ENCODE peak calls at places on chromosomes 5 and 9, in four cellular contexts. One of them, this sample, is unnamed.

GRCh38 chr5:74183041-74183440 is 457.5 kb downstream of the ENC1 start:
- DNase-seq in WTC11: no peak
- DNase-seq in HepG2: no peak
- DNase-seq in A549: no peak
- DNase-seq in this sample: no peak

GRCh38 chr9:85600675-85601263 is 141.0 kb downstream of the AGTPBP1 start:
- DNase-seq in WTC11: peak; percentile 69
- DNase-seq in A549: no peak
- DNase-seq in HepG2: no peak
- DNase-seq in this sample: no peak

GRCh38 chr5:137647401-137647800 is 88.5 kb downstream of the KLHL3 start:
- DNase-seq in WTC11: no peak
- DNase-seq in A549: no peak
- DNase-seq in HepG2: no peak
- DNase-seq in this sample: no peak

GRCh38 chr5:123528878-123529277 is 16.9 kb downstream of the CSNK1G3 start:
- DNase-seq in WTC11: no peak
- DNase-seq in A549: no peak
- DNase-seq in HepG2: no peak
- DNase-seq in this sample: no peak

GRCh38 chr5:7856855-7857254 is 5.9 kb upstream of the CFAP90 start:
- DNase-seq in A549: no peak
- DNase-seq in HepG2: peak; percentile 38
- DNase-seq in WTC11: peak; percentile 56
- DNase-seq in this sample: peak; percentile 34

GRCh38 chr5:78552729-78553341 is 95.7 kb downstream of the LHFPL2 start:
- DNase-seq in HepG2: no peak
- DNase-seq in A549: no peak
- DNase-seq in WTC11: no peak
- DNase-seq in this sample: no peak

GRCh38 chr5:10056228-10056760 is 193.4 kb downstream of the ATPSCKMT start:
- DNase-seq in A549: no peak
- DNase-seq in WTC11: no peak
- DNase-seq in HepG2: no peak
- DNase-seq in this sample: no peak

GRCh38 chr5:132176987-132177386 is 50.7 kb downstream of the P4HA2 start:
- DNase-seq in HepG2: no peak
- DNase-seq in A549: no peak
- DNase-seq in WTC11: no peak
- DNase-seq in this sample: no peak

GRCh38 chr5:4104831-4105597 is 509.4 kb downstream of the IRX1 start:
- DNase-seq in HepG2: no peak
- DNase-seq in WTC11: no peak
- DNase-seq in A549: no peak
- DNase-seq in this sample: no peak

GRCh38 chr9:96556701-96557461 is 62.8 kb downstream of the CDC14B start:
- DNase-seq in A549: no peak
- DNase-seq in WTC11: no peak
- DNase-seq in HepG2: no peak
- DNase-seq in this sample: no peak
- TF ChIP-seq HMGXB4 in A549: no peak
- TF ChIP-seq HMGXB4 in WTC11: no peak
- TF ChIP-seq HMGXB4 in HepG2: no peak
- TF ChIP-seq HMGXB4 in this sample: no peak

DNA sequence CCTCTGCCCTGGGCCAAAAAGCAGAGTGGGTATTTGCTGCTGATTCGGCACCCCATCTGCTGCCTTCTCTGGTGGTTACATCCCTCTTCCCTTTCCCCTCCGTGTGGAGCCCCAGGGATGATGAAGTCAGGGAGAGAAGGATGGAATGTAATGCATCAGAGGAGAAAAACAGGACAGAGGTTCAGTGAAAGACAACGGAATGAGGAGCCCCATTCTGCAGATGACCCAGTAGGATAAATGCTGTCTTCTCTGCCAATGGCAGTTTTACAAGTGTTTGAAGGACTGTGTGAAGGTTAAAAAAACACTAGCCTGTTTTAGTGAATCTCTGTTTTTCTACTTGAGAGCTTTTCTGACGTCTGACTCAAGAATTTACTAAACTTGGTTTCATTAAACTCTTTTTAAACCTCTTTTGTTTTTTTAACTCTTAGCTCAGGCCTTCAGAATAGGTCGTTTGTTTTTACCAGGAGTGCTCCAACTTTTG is 86.3 kb downstream of the NLN start:
- DNase-seq in HepG2: no peak
- DNase-seq in WTC11: no peak
- DNase-seq in A549: no peak
- DNase-seq in this sample: no peak
- TF ChIP-seq HMGXB4 in HepG2: no peak
- TF ChIP-seq HMGXB4 in WTC11: no peak
- TF ChIP-seq HMGXB4 in A549: no peak
- TF ChIP-seq HMGXB4 in this sample: no peak

GRCh38 chr5:135657536-135658307 is 78.9 kb upstream of the CXCL14 start:
- DNase-seq in A549: no peak
- DNase-seq in WTC11: no peak
- DNase-seq in HepG2: no peak
- DNase-seq in this sample: no peak
- TF ChIP-seq HMGXB4 in A549: no peak
- TF ChIP-seq HMGXB4 in WTC11: no peak
- TF ChIP-seq HMGXB4 in HepG2: no peak
- TF ChIP-seq HMGXB4 in this sample: no peak

GRCh38 chr5:32312682-32313523 is at the start of gene MTMR12:
- DNase-seq in HepG2: peak; percentile 98
- DNase-seq in WTC11: peak; percentile 100
- DNase-seq in A549: peak; percentile 99
- DNase-seq in this sample: peak; percentile 100

GRCh38 chr5:32312194-32312681 is 501 bp downstream of the MTMR12 start:
- DNase-seq in A549: peak; percentile 47
- DNase-seq in WTC11: peak; percentile 44
- DNase-seq in HepG2: no peak
- DNase-seq in this sample: peak; percentile 54

GRCh38 chr5:32317056-32317455 is 4.3 kb upstream of the MTMR12 start:
- DNase-seq in HepG2: no peak
- DNase-seq in WTC11: no peak
- DNase-seq in A549: no peak
- DNase-seq in this sample: no peak

GRCh38 chr5:32315221-32316014 is 2.7 kb upstream of the MTMR12 start:
- DNase-seq in A549: no peak
- DNase-seq in WTC11: no peak
- DNase-seq in HepG2: no peak
- DNase-seq in this sample: no peak

DNA sequence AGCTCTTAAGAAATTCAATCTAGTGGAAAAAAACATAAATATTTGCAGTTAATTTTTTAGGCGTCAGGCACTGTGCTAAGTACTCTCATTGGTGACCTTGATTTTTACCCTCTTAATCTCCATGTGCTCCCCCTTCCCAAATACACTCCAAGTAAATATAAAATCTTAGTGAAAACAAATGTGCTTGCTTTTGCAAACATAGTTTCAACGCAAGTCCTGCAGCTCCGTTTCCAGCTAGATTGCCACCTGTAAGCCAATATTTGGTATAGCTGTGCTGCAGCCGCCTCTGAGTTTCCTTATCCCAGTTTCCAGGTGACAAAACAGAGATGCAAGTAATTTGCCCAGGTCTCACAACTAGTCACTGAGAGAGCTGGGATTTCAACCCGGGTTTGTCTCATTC is 1.9 kb upstream of the MTMR12 start:
- DNase-seq in WTC11: no peak
- DNase-seq in A549: no peak
- DNase-seq in HepG2: peak; percentile 65
- DNase-seq in this sample: no peak
- TF ChIP-seq HMGXB4 in WTC11: no peak
- TF ChIP-seq HMGXB4 in A549: no peak
- TF ChIP-seq HMGXB4 in HepG2: no peak
- TF ChIP-seq HMGXB4 in this sample: no peak

GRCh38 chr9:133487331-133487725 is 8.4 kb upstream of the SLC2A6 start:
- DNase-seq in WTC11: no peak
- DNase-seq in HepG2: no peak
- DNase-seq in A549: no peak
- DNase-seq in this sample: no peak
- TF ChIP-seq HMGXB4 in WTC11: no peak
- TF ChIP-seq HMGXB4 in HepG2: no peak
- TF ChIP-seq HMGXB4 in A549: no peak
- TF ChIP-seq HMGXB4 in this sample: no peak

GRCh38 chr9:17318821-17319320 is 184.0 kb downstream of the CNTLN start:
- DNase-seq in WTC11: no peak
- DNase-seq in HepG2: no peak
- DNase-seq in A549: no peak
- DNase-seq in this sample: no peak
- TF ChIP-seq HMGXB4 in WTC11: no peak
- TF ChIP-seq HMGXB4 in HepG2: no peak
- TF ChIP-seq HMGXB4 in A549: no peak
- TF ChIP-seq HMGXB4 in this sample: no peak

This sample was measured in K562.